ENCODE peak calls at places on chromosomes 7 and 10, in four cellular contexts. One of them, this sample, is unnamed.

GRCh38 chr10:101818958-101819633 is 852 bp upstream of the OGA start:
- DNase-seq in RWPE1: peak
- DNase-seq in cardiac fibroblast: no peak
- DNase-seq in endothelial cell of umbilical vein: no peak
- DNase-seq in this sample: no peak

GRCh38 chr10:69851306-69851705 is 49.6 kb downstream of the COL13A1 start:
- DNase-seq in RWPE1: no peak
- DNase-seq in cardiac fibroblast: no peak
- DNase-seq in endothelial cell of umbilical vein: no peak
- DNase-seq in this sample: no peak

GRCh38 chr7:22696672-22697071 is 30.3 kb upstream of the IL6 start:
- DNase-seq in RWPE1: peak
- DNase-seq in cardiac fibroblast: peak
- DNase-seq in endothelial cell of umbilical vein: peak
- DNase-seq in this sample: no peak

GRCh38 chr10:37734971-37735370 is 122.4 kb downstream of the ZNF248 start:
- DNase-seq in RWPE1: peak
- DNase-seq in cardiac fibroblast: no peak
- DNase-seq in endothelial cell of umbilical vein: no peak
- DNase-seq in this sample: no peak

GRCh38 chr10:133315847-133316246 is 7.1 kb downstream of the ZNF511 start:
- DNase-seq in RWPE1: no peak
- DNase-seq in cardiac fibroblast: no peak
- DNase-seq in endothelial cell of umbilical vein: no peak
- DNase-seq in this sample: no peak

GRCh38 chr7:14510268-14510667 is 392.3 kb downstream of the DGKB start:
- DNase-seq in RWPE1: no peak
- DNase-seq in cardiac fibroblast: no peak
- DNase-seq in endothelial cell of umbilical vein: no peak
- DNase-seq in this sample: no peak

GRCh38 chr10:101046332-101047238 is 15.2 kb upstream of the KAZALD1 start:
- DNase-seq in RWPE1: no peak
- DNase-seq in cardiac fibroblast: no peak
- DNase-seq in endothelial cell of umbilical vein: no peak
- DNase-seq in this sample: no peak

GRCh38 chr10:15433850-15434537 is 62.9 kb upstream of the FAM171A1 start:
- DNase-seq in RWPE1: peak
- DNase-seq in cardiac fibroblast: peak
- DNase-seq in endothelial cell of umbilical vein: peak
- DNase-seq in this sample: no peak

GRCh38 chr7:99562832-99563231 is 4.4 kb downstream of the ZNF655 start:
- DNase-seq in RWPE1: peak
- DNase-seq in cardiac fibroblast: peak
- DNase-seq in endothelial cell of umbilical vein: peak
- DNase-seq in this sample: no peak

GRCh38 chr7:10939237-10939910 is 34.3 kb upstream of the PHF14 start:
- DNase-seq in RWPE1: peak
- DNase-seq in cardiac fibroblast: peak
- DNase-seq in endothelial cell of umbilical vein: no peak
- DNase-seq in this sample: no peak

GRCh38 chr7:143120696-143121405 is 11.0 kb upstream of the PIP start:
- DNase-seq in RWPE1: no peak
- DNase-seq in cardiac fibroblast: no peak
- DNase-seq in endothelial cell of umbilical vein: no peak
- DNase-seq in this sample: no peak

GRCh38 chr10:78794736-78795455 is 273.9 kb upstream of the ZMIZ1 start:
- DNase-seq in RWPE1: no peak
- DNase-seq in cardiac fibroblast: peak
- DNase-seq in endothelial cell of umbilical vein: no peak
- DNase-seq in this sample: no peak

GRCh38 chr10:59336632-59337031 is 25.7 kb downstream of the FAM13C start:
- DNase-seq in RWPE1: no peak
- DNase-seq in cardiac fibroblast: peak
- DNase-seq in endothelial cell of umbilical vein: no peak
- DNase-seq in this sample: no peak

GRCh38 chr7:83211685-83212084 is 49.0 kb upstream of the PCLO start:
- DNase-seq in RWPE1: no peak
- DNase-seq in cardiac fibroblast: no peak
- DNase-seq in endothelial cell of umbilical vein: no peak
- DNase-seq in this sample: no peak

GRCh38 chr7:157299317-157299612 is 37.5 kb upstream of the DNAJB6 start:
- DNase-seq in RWPE1: no peak
- DNase-seq in cardiac fibroblast: no peak
- DNase-seq in endothelial cell of umbilical vein: no peak
- DNase-seq in this sample: no peak

GRCh38 chr7:42236266-42237161 is 495 bp downstream of the GLI3 start:
- DNase-seq in RWPE1: peak
- DNase-seq in cardiac fibroblast: peak
- DNase-seq in endothelial cell of umbilical vein: peak
- DNase-seq in this sample: peak

GRCh38 chr10:70685461-70685911 is 13.2 kb downstream of the ADAMTS14 start:
- DNase-seq in RWPE1: no peak
- DNase-seq in cardiac fibroblast: no peak
- DNase-seq in endothelial cell of umbilical vein: no peak
- DNase-seq in this sample: no peak

GRCh38 chr10:97185326-97186058 is at the start of gene SLIT1:
- DNase-seq in RWPE1: no peak
- DNase-seq in cardiac fibroblast: no peak
- DNase-seq in endothelial cell of umbilical vein: no peak
- DNase-seq in this sample: peak

GRCh38 chr10:88227342-88228018 is 355.6 kb downstream of the RNLS start:
- DNase-seq in RWPE1: no peak
- DNase-seq in cardiac fibroblast: peak
- DNase-seq in endothelial cell of umbilical vein: no peak
- DNase-seq in this sample: no peak

GRCh38 chr7:113085781-113086390 is 741 bp downstream of the GPR85 start:
- DNase-seq in RWPE1: no peak
- DNase-seq in cardiac fibroblast: no peak
- DNase-seq in endothelial cell of umbilical vein: peak
- DNase-seq in this sample: no peak

GRCh38 chr7:28266377-28266776 is 85.8 kb upstream of the JAZF1 start:
- DNase-seq in RWPE1: no peak
- DNase-seq in cardiac fibroblast: no peak
- DNase-seq in endothelial cell of umbilical vein: no peak
- DNase-seq in this sample: no peak

GRCh38 chr10:114925675-114926204 is 12.3 kb upstream of the TRUB1 start:
- DNase-seq in RWPE1: peak
- DNase-seq in cardiac fibroblast: peak
- DNase-seq in endothelial cell of umbilical vein: peak
- DNase-seq in this sample: no peak

GRCh38 chr10:13658864-13659685 is 72.3 kb downstream of the PRPF18 start:
- DNase-seq in RWPE1: no peak
- DNase-seq in cardiac fibroblast: no peak
- DNase-seq in endothelial cell of umbilical vein: peak
- DNase-seq in this sample: no peak

GRCh38 chr7:90841759-90842429 is 245.8 kb downstream of the CDK14 start:
- DNase-seq in RWPE1: no peak
- DNase-seq in cardiac fibroblast: no peak
- DNase-seq in endothelial cell of umbilical vein: no peak
- DNase-seq in this sample: no peak

GRCh38 chr7:44278451-44279161 is 46.8 kb downstream of the CAMK2B start:
- DNase-seq in RWPE1: no peak
- DNase-seq in cardiac fibroblast: no peak
- DNase-seq in endothelial cell of umbilical vein: peak
- DNase-seq in this sample: no peak

GRCh38 chr10:115937756-115938032 is 335.3 kb downstream of the GFRA1 start:
- DNase-seq in RWPE1: no peak
- DNase-seq in cardiac fibroblast: no peak
- DNase-seq in endothelial cell of umbilical vein: no peak
- DNase-seq in this sample: no peak

GRCh38 chr7:54349259-54349658 is 192.9 kb upstream of the VSTM2A start:
- DNase-seq in RWPE1: peak
- DNase-seq in cardiac fibroblast: peak
- DNase-seq in endothelial cell of umbilical vein: no peak
- DNase-seq in this sample: no peak

GRCh38 chr10:474946-475345 is 214.5 kb downstream of the DIP2C start:
- DNase-seq in RWPE1: no peak
- DNase-seq in cardiac fibroblast: no peak
- DNase-seq in endothelial cell of umbilical vein: no peak
- DNase-seq in this sample: no peak

GRCh38 chr10:96512524-96512991 is 1.2 kb downstream of the TLL2 start:
- DNase-seq in RWPE1: no peak
- DNase-seq in cardiac fibroblast: peak
- DNase-seq in endothelial cell of umbilical vein: peak
- DNase-seq in this sample: peak

GRCh38 chr10:42801135-42801534 is 18.5 kb downstream of the BMS1 start:
- DNase-seq in RWPE1: no peak
- DNase-seq in cardiac fibroblast: no peak
- DNase-seq in endothelial cell of umbilical vein: no peak
- DNase-seq in this sample: no peak

GRCh38 chr10:31961264-31961663 is 32.6 kb upstream of the ARHGAP12 start:
- DNase-seq in RWPE1: no peak
- DNase-seq in cardiac fibroblast: no peak
- DNase-seq in endothelial cell of umbilical vein: no peak
- DNase-seq in this sample: no peak

GRCh38 chr10:71765176-71765906 is 8.0 kb downstream of the VSIR start:
- DNase-seq in RWPE1: no peak
- DNase-seq in cardiac fibroblast: peak
- DNase-seq in endothelial cell of umbilical vein: no peak
- DNase-seq in this sample: no peak

GRCh38 chr7:130966246-130967009 is 232.4 kb upstream of the KLF14 start:
- DNase-seq in RWPE1: no peak
- DNase-seq in cardiac fibroblast: no peak
- DNase-seq in endothelial cell of umbilical vein: no peak
- DNase-seq in this sample: no peak

GRCh38 chr7:19401461-19401860 is 256.2 kb upstream of the FERD3L start:
- DNase-seq in RWPE1: no peak
- DNase-seq in cardiac fibroblast: no peak
- DNase-seq in endothelial cell of umbilical vein: no peak
- DNase-seq in this sample: no peak
- TF ChIP-seq CTCF in RWPE1: no peak
- TF ChIP-seq CTCF in cardiac fibroblast: no peak
- TF ChIP-seq CTCF in endothelial cell of umbilical vein: no peak
- TF ChIP-seq CTCF in this sample: no peak

DNA sequence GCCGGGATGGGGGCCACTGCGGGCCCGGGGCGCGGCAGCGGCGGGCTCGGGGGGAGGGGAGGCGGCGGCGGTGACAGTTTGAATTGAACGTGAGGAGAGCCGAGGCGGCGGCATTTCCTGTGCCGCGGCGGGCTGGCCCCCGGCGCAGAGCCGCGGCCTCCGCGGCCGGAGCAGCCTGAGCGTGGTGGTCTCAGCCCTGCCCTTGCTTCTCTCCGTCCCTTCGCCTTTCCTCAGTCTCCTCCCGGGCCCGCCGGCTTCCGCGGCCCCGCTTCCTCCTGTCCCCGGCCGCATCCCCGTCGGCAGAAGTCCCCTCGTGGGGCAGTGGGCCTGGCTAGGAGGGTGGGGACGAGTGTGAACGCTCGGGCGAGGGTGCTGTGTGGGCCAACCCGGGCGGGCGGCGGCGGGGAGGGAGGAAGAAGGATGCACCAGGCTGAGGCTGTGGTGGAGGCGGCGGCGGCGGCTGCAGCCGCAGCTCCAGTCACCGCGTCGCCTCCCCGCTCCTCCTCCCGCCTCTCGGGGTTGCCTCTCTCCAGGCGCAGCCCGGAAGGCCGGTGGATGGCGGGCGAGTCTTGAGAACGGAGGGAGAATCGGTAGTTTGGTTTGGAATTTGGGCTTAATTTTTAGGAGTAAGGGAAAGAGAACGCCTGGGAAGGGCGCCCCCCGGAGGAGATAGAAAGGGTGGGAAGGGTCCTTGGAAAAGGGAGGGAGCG is 690 bp downstream of the SEPTIN7 start:
- DNase-seq in RWPE1: peak
- DNase-seq in cardiac fibroblast: peak
- DNase-seq in endothelial cell of umbilical vein: peak
- DNase-seq in this sample: peak
- TF ChIP-seq CTCF in RWPE1: peak
- TF ChIP-seq CTCF in cardiac fibroblast: peak
- TF ChIP-seq CTCF in endothelial cell of umbilical vein: peak
- TF ChIP-seq CTCF in this sample: peak

GRCh38 chr10:35778344-35778743 is 136.2 kb upstream of the FZD8 start:
- DNase-seq in RWPE1: no peak
- DNase-seq in cardiac fibroblast: no peak
- DNase-seq in endothelial cell of umbilical vein: peak
- DNase-seq in this sample: no peak

GRCh38 chr10:35784751-35785150 is 142.7 kb upstream of the FZD8 start:
- DNase-seq in RWPE1: no peak
- DNase-seq in cardiac fibroblast: no peak
- DNase-seq in endothelial cell of umbilical vein: no peak
- DNase-seq in this sample: no peak

GRCh38 chr10:35783305-35783838 is 141.3 kb upstream of the FZD8 start:
- DNase-seq in RWPE1: peak
- DNase-seq in cardiac fibroblast: no peak
- DNase-seq in endothelial cell of umbilical vein: no peak
- DNase-seq in this sample: no peak

GRCh38 chr10:35781643-35782035 is 139.5 kb upstream of the FZD8 start:
- DNase-seq in RWPE1: no peak
- DNase-seq in cardiac fibroblast: no peak
- DNase-seq in endothelial cell of umbilical vein: peak
- DNase-seq in this sample: no peak

GRCh38 chr10:35780970-35781642 is 139.0 kb upstream of the FZD8 start:
- DNase-seq in RWPE1: no peak
- DNase-seq in cardiac fibroblast: peak
- DNase-seq in endothelial cell of umbilical vein: peak
- DNase-seq in this sample: no peak
- TF ChIP-seq CTCF in RWPE1: no peak
- TF ChIP-seq CTCF in cardiac fibroblast: no peak
- TF ChIP-seq CTCF in endothelial cell of umbilical vein: no peak
- TF ChIP-seq CTCF in this sample: no peak

GRCh38 chr7:108000875-108001758 is 1.8 kb downstream of the LAMB1 start:
- DNase-seq in RWPE1: no peak
- DNase-seq in cardiac fibroblast: peak
- DNase-seq in endothelial cell of umbilical vein: peak
- DNase-seq in this sample: peak
- TF ChIP-seq CTCF in RWPE1: peak
- TF ChIP-seq CTCF in cardiac fibroblast: peak
- TF ChIP-seq CTCF in endothelial cell of umbilical vein: peak
- TF ChIP-seq CTCF in this sample: peak

GRCh38 chr10:63068246-63068645 is 64.9 kb upstream of the NRBF2 start:
- DNase-seq in RWPE1: no peak
- DNase-seq in cardiac fibroblast: peak
- DNase-seq in endothelial cell of umbilical vein: no peak
- DNase-seq in this sample: no peak
- TF ChIP-seq CTCF in RWPE1: no peak
- TF ChIP-seq CTCF in cardiac fibroblast: no peak
- TF ChIP-seq CTCF in endothelial cell of umbilical vein: no peak
- TF ChIP-seq CTCF in this sample: no peak

DNA sequence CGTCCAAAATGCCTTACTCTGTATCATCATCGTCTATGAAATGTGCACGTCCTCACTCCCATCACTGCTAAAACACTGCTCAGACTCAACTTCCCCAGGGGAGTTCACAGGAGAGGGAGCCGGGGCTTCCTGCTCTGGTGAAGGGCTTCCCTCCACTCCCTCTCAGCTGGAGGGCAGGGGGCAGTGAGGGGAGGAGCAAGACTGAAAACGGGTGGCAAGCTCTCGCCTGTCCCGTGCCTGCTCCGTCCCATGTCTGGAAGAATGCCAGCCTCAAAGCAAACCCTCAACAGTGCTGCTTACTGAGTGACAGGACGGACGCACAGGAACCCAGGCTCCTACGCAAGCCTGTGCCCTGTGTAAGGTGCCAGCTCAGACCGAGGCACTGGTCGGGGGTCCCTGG is 25.1 kb downstream of the PRKAG2 start:
- DNase-seq in RWPE1: no peak
- DNase-seq in cardiac fibroblast: no peak
- DNase-seq in endothelial cell of umbilical vein: no peak
- DNase-seq in this sample: no peak
- TF ChIP-seq CTCF in RWPE1: no peak
- TF ChIP-seq CTCF in cardiac fibroblast: no peak
- TF ChIP-seq CTCF in endothelial cell of umbilical vein: no peak
- TF ChIP-seq CTCF in this sample: no peak

GRCh38 chr10:77036993-77037734 is 600.4 kb downstream of the KCNMA1 start:
- DNase-seq in RWPE1: no peak
- DNase-seq in cardiac fibroblast: peak
- DNase-seq in endothelial cell of umbilical vein: peak
- DNase-seq in this sample: no peak
- TF ChIP-seq CTCF in RWPE1: peak
- TF ChIP-seq CTCF in cardiac fibroblast: peak
- TF ChIP-seq CTCF in endothelial cell of umbilical vein: peak
- TF ChIP-seq CTCF in this sample: peak